ENCODE peak calls at places on chromosome 1, in eight cellular contexts. One of them, this sample, is unnamed.

GRCh38 chr1:244970236-244970652 is 105.9 kb upstream of the HNRNPU start:
- DNase-seq in neuronal stem cell: peak; percentile 93
- DNase-seq in GF-D8: peak; percentile 76
- DNase-seq in Jurkat, Clone E6-1: no peak
- DNase-seq in ACHN: peak; percentile 78
- DNase-seq in KG1: no peak
- DNase-seq in heart left ventricle: peak; percentile 92
- DNase-seq in amniotic stem cell: no peak
- DNase-seq in this sample: peak; percentile 77

GRCh38 chr1:151693057-151693651 is 23.4 kb downstream of the CELF3 start:
- DNase-seq in ACHN: peak; percentile 61
- DNase-seq in KG1: no peak
- DNase-seq in heart left ventricle: no peak
- DNase-seq in amniotic stem cell: no peak
- DNase-seq in neuronal stem cell: no peak
- DNase-seq in GF-D8: no peak
- DNase-seq in Jurkat, Clone E6-1: peak; percentile 11
- DNase-seq in this sample: peak; percentile 51

GRCh38 chr1:8858112-8858668 is 20.3 kb downstream of the ENO1 start:
- DNase-seq in amniotic stem cell: peak; percentile 36
- DNase-seq in heart left ventricle: no peak
- DNase-seq in GF-D8: peak; percentile 98
- DNase-seq in neuronal stem cell: no peak
- DNase-seq in ACHN: no peak
- DNase-seq in KG1: peak; percentile 73
- DNase-seq in Jurkat, Clone E6-1: no peak
- DNase-seq in this sample: peak; percentile 90

GRCh38 chr1:109793486-109794318 is 30.0 kb upstream of the EPS8L3 start:
- DNase-seq in KG1: peak; percentile 41
- DNase-seq in amniotic stem cell: no peak
- DNase-seq in heart left ventricle: no peak
- DNase-seq in GF-D8: peak; percentile 36
- DNase-seq in ACHN: no peak
- DNase-seq in neuronal stem cell: no peak
- DNase-seq in Jurkat, Clone E6-1: no peak
- DNase-seq in this sample: peak; percentile 28

GRCh38 chr1:85992756-85993155 is 163.8 kb downstream of the COL24A1 start:
- DNase-seq in heart left ventricle: no peak
- DNase-seq in KG1: peak; percentile 48
- DNase-seq in ACHN: no peak
- DNase-seq in Jurkat, Clone E6-1: no peak
- DNase-seq in GF-D8: no peak
- DNase-seq in neuronal stem cell: no peak
- DNase-seq in amniotic stem cell: no peak
- DNase-seq in this sample: peak; percentile 23

GRCh38 chr1:197725044-197725443 is 50.2 kb downstream of the DENND1B start:
- DNase-seq in KG1: no peak
- DNase-seq in Jurkat, Clone E6-1: no peak
- DNase-seq in neuronal stem cell: peak; percentile 24
- DNase-seq in ACHN: peak; percentile 53
- DNase-seq in heart left ventricle: no peak
- DNase-seq in amniotic stem cell: no peak
- DNase-seq in GF-D8: no peak
- DNase-seq in this sample: peak; percentile 19

GRCh38 chr1:59804301-59804700 is 10.4 kb upstream of the HOOK1 start:
- DNase-seq in KG1: no peak
- DNase-seq in GF-D8: no peak
- DNase-seq in amniotic stem cell: no peak
- DNase-seq in Jurkat, Clone E6-1: no peak
- DNase-seq in heart left ventricle: no peak
- DNase-seq in neuronal stem cell: no peak
- DNase-seq in ACHN: no peak
- DNase-seq in this sample: no peak

GRCh38 chr1:7574121-7575040 is 196.7 kb upstream of the VAMP3 start:
- DNase-seq in KG1: no peak
- DNase-seq in neuronal stem cell: no peak
- DNase-seq in Jurkat, Clone E6-1: no peak
- DNase-seq in GF-D8: no peak
- DNase-seq in heart left ventricle: no peak
- DNase-seq in amniotic stem cell: no peak
- DNase-seq in ACHN: no peak
- DNase-seq in this sample: no peak

GRCh38 chr1:101314244-101314643 is 77.4 kb downstream of the S1PR1 start:
- DNase-seq in KG1: no peak
- DNase-seq in amniotic stem cell: no peak
- DNase-seq in heart left ventricle: no peak
- DNase-seq in neuronal stem cell: no peak
- DNase-seq in GF-D8: no peak
- DNase-seq in ACHN: peak; percentile 71
- DNase-seq in Jurkat, Clone E6-1: no peak
- DNase-seq in this sample: no peak

GRCh38 chr1:25810341-25811299 is 9.1 kb upstream of the MTFR1L start:
- DNase-seq in heart left ventricle: peak; percentile 87
- DNase-seq in KG1: peak; percentile 65
- DNase-seq in ACHN: peak; percentile 50
- DNase-seq in neuronal stem cell: peak; percentile 77
- DNase-seq in Jurkat, Clone E6-1: no peak
- DNase-seq in GF-D8: no peak
- DNase-seq in amniotic stem cell: no peak
- DNase-seq in this sample: peak; percentile 61

GRCh38 chr1:157969693-157970485 is 23.6 kb upstream of the KIRREL1 start:
- DNase-seq in ACHN: peak; percentile 79
- DNase-seq in KG1: no peak
- DNase-seq in GF-D8: no peak
- DNase-seq in amniotic stem cell: peak; percentile 26
- DNase-seq in Jurkat, Clone E6-1: no peak
- DNase-seq in heart left ventricle: no peak
- DNase-seq in neuronal stem cell: peak; percentile 61
- DNase-seq in this sample: peak; percentile 7

GRCh38 chr1:152622803-152623202 is at the start of gene LCE3A:
- DNase-seq in ACHN: peak; percentile 0
- DNase-seq in KG1: peak; percentile 52
- DNase-seq in neuronal stem cell: no peak
- DNase-seq in amniotic stem cell: no peak
- DNase-seq in Jurkat, Clone E6-1: peak; percentile 81
- DNase-seq in heart left ventricle: no peak
- DNase-seq in GF-D8: peak; percentile 53
- DNase-seq in this sample: no peak

GRCh38 chr1:9849691-9850441 is 26.1 kb upstream of the CLSTN1 start:
- DNase-seq in ACHN: no peak
- DNase-seq in GF-D8: no peak
- DNase-seq in KG1: no peak
- DNase-seq in heart left ventricle: no peak
- DNase-seq in neuronal stem cell: no peak
- DNase-seq in amniotic stem cell: no peak
- DNase-seq in Jurkat, Clone E6-1: peak; percentile 24
- DNase-seq in this sample: no peak

GRCh38 chr1:15836772-15837669 is 10.5 kb upstream of the SPEN start:
- DNase-seq in Jurkat, Clone E6-1: no peak
- DNase-seq in neuronal stem cell: no peak
- DNase-seq in heart left ventricle: peak; percentile 76
- DNase-seq in GF-D8: peak; percentile 88
- DNase-seq in KG1: no peak
- DNase-seq in ACHN: no peak
- DNase-seq in amniotic stem cell: no peak
- DNase-seq in this sample: peak; percentile 61

GRCh38 chr1:153752561-153753195 is 22.5 kb upstream of the SLC27A3 start:
- DNase-seq in amniotic stem cell: no peak
- DNase-seq in KG1: no peak
- DNase-seq in GF-D8: no peak
- DNase-seq in ACHN: peak; percentile 97
- DNase-seq in Jurkat, Clone E6-1: no peak
- DNase-seq in heart left ventricle: no peak
- DNase-seq in neuronal stem cell: no peak
- DNase-seq in this sample: no peak

GRCh38 chr1:87632232-87632631 is 303.6 kb downstream of the LMO4 start:
- DNase-seq in neuronal stem cell: no peak
- DNase-seq in heart left ventricle: no peak
- DNase-seq in KG1: no peak
- DNase-seq in amniotic stem cell: no peak
- DNase-seq in GF-D8: no peak
- DNase-seq in ACHN: no peak
- DNase-seq in Jurkat, Clone E6-1: no peak
- DNase-seq in this sample: no peak

GRCh38 chr1:201089621-201090020 is 22.6 kb downstream of the CACNA1S start:
- DNase-seq in Jurkat, Clone E6-1: no peak
- DNase-seq in GF-D8: no peak
- DNase-seq in amniotic stem cell: no peak
- DNase-seq in neuronal stem cell: peak; percentile 23
- DNase-seq in heart left ventricle: no peak
- DNase-seq in ACHN: no peak
- DNase-seq in KG1: no peak
- DNase-seq in this sample: no peak

GRCh38 chr1:8871539-8871935 is 6.9 kb downstream of the ENO1 start:
- DNase-seq in heart left ventricle: no peak
- DNase-seq in amniotic stem cell: no peak
- DNase-seq in ACHN: no peak
- DNase-seq in KG1: no peak
- DNase-seq in neuronal stem cell: no peak
- DNase-seq in Jurkat, Clone E6-1: no peak
- DNase-seq in GF-D8: no peak
- DNase-seq in this sample: no peak

GRCh38 chr1:31390071-31390470 is 17.2 kb upstream of the FABP3 start:
- DNase-seq in amniotic stem cell: no peak
- DNase-seq in heart left ventricle: no peak
- DNase-seq in neuronal stem cell: no peak
- DNase-seq in ACHN: no peak
- DNase-seq in GF-D8: no peak
- DNase-seq in KG1: no peak
- DNase-seq in Jurkat, Clone E6-1: no peak
- DNase-seq in this sample: no peak

GRCh38 chr1:31714442-31715096 is 10.8 kb upstream of the COL16A1 start:
- DNase-seq in heart left ventricle: peak; percentile 84
- DNase-seq in GF-D8: no peak
- DNase-seq in KG1: no peak
- DNase-seq in Jurkat, Clone E6-1: no peak
- DNase-seq in amniotic stem cell: no peak
- DNase-seq in neuronal stem cell: peak; percentile 61
- DNase-seq in ACHN: peak; percentile 17
- DNase-seq in this sample: no peak

GRCh38 chr1:23366598-23366997 is 3.0 kb downstream of the ZNF436 start:
- DNase-seq in ACHN: no peak
- DNase-seq in KG1: no peak
- DNase-seq in amniotic stem cell: no peak
- DNase-seq in GF-D8: no peak
- DNase-seq in heart left ventricle: no peak
- DNase-seq in neuronal stem cell: no peak
- DNase-seq in Jurkat, Clone E6-1: no peak
- DNase-seq in this sample: no peak

GRCh38 chr1:206864939-206865671 is at the start of gene IL20:
- DNase-seq in ACHN: peak; percentile 77
- DNase-seq in GF-D8: no peak
- DNase-seq in heart left ventricle: peak; percentile 84
- DNase-seq in Jurkat, Clone E6-1: peak; percentile 50
- DNase-seq in neuronal stem cell: peak; percentile 70
- DNase-seq in KG1: peak; percentile 12
- DNase-seq in amniotic stem cell: peak; percentile 44
- DNase-seq in this sample: peak; percentile 40

GRCh38 chr1:245583575-245584330 is 429.0 kb downstream of the KIF26B start:
- DNase-seq in GF-D8: no peak
- DNase-seq in amniotic stem cell: no peak
- DNase-seq in ACHN: no peak
- DNase-seq in heart left ventricle: no peak
- DNase-seq in KG1: no peak
- DNase-seq in Jurkat, Clone E6-1: no peak
- DNase-seq in neuronal stem cell: no peak
- DNase-seq in this sample: no peak

GRCh38 chr1:232891116-232891515 is 59.3 kb upstream of the NTPCR start:
- DNase-seq in neuronal stem cell: no peak
- DNase-seq in ACHN: no peak
- DNase-seq in GF-D8: no peak
- DNase-seq in Jurkat, Clone E6-1: peak; percentile 91
- DNase-seq in KG1: no peak
- DNase-seq in amniotic stem cell: peak; percentile 55
- DNase-seq in heart left ventricle: no peak
- DNase-seq in this sample: peak; percentile 93

GRCh38 chr1:3922851-3923250 is 22.8 kb upstream of the C1orf174 start:
- DNase-seq in amniotic stem cell: no peak
- DNase-seq in heart left ventricle: no peak
- DNase-seq in KG1: no peak
- DNase-seq in neuronal stem cell: no peak
- DNase-seq in Jurkat, Clone E6-1: no peak
- DNase-seq in GF-D8: no peak
- DNase-seq in ACHN: no peak
- DNase-seq in this sample: no peak

GRCh38 chr1:212467843-212468482 is 35.2 kb downstream of the NENF start:
- DNase-seq in KG1: no peak
- DNase-seq in amniotic stem cell: no peak
- DNase-seq in neuronal stem cell: no peak
- DNase-seq in heart left ventricle: peak; percentile 24
- DNase-seq in Jurkat, Clone E6-1: no peak
- DNase-seq in ACHN: no peak
- DNase-seq in GF-D8: no peak
- DNase-seq in this sample: no peak

GRCh38 chr1:44057293-44057692 is 26.0 kb upstream of the SLC6A9 start:
- DNase-seq in heart left ventricle: no peak
- DNase-seq in neuronal stem cell: no peak
- DNase-seq in ACHN: no peak
- DNase-seq in KG1: no peak
- DNase-seq in amniotic stem cell: no peak
- DNase-seq in Jurkat, Clone E6-1: no peak
- DNase-seq in GF-D8: no peak
- DNase-seq in this sample: peak; percentile 12

GRCh38 chr1:235011599-235012435 is 116.8 kb downstream of the TOMM20 start:
- DNase-seq in neuronal stem cell: no peak
- DNase-seq in GF-D8: peak; percentile 98
- DNase-seq in Jurkat, Clone E6-1: peak; percentile 97
- DNase-seq in ACHN: peak; percentile 97
- DNase-seq in KG1: peak; percentile 81
- DNase-seq in amniotic stem cell: peak; percentile 84
- DNase-seq in heart left ventricle: peak; percentile 82
- DNase-seq in this sample: peak; percentile 93

GRCh38 chr1:156963621-156964020 is 43.2 kb downstream of the LRRC71 start:
- DNase-seq in ACHN: no peak
- DNase-seq in GF-D8: peak; percentile 28
- DNase-seq in heart left ventricle: no peak
- DNase-seq in Jurkat, Clone E6-1: peak; percentile 87
- DNase-seq in KG1: no peak
- DNase-seq in neuronal stem cell: no peak
- DNase-seq in amniotic stem cell: no peak
- DNase-seq in this sample: no peak

GRCh38 chr1:215710340-215710971 is 143.4 kb downstream of the KCTD3 start:
- DNase-seq in ACHN: peak; percentile 76
- DNase-seq in GF-D8: peak; percentile 3
- DNase-seq in neuronal stem cell: peak; percentile 57
- DNase-seq in Jurkat, Clone E6-1: peak; percentile 66
- DNase-seq in KG1: peak; percentile 27
- DNase-seq in amniotic stem cell: peak; percentile 23
- DNase-seq in heart left ventricle: no peak
- DNase-seq in this sample: peak; percentile 75

GRCh38 chr1:150847499-150848060 is 28.8 kb downstream of the ARNT start:
- DNase-seq in KG1: no peak
- DNase-seq in amniotic stem cell: no peak
- DNase-seq in heart left ventricle: no peak
- DNase-seq in Jurkat, Clone E6-1: no peak
- DNase-seq in neuronal stem cell: no peak
- DNase-seq in ACHN: no peak
- DNase-seq in GF-D8: no peak
- DNase-seq in this sample: no peak

GRCh38 chr1:230167419-230167852 is 100.4 kb downstream of the GALNT2 start:
- DNase-seq in heart left ventricle: no peak
- DNase-seq in Jurkat, Clone E6-1: peak; percentile 81
- DNase-seq in ACHN: peak; percentile 74
- DNase-seq in GF-D8: peak; percentile 25
- DNase-seq in neuronal stem cell: no peak
- DNase-seq in KG1: peak; percentile 26
- DNase-seq in amniotic stem cell: no peak
- DNase-seq in this sample: peak; percentile 72

GRCh38 chr1:88191917-88192316 is 492.2 kb upstream of the PKN2 start:
- DNase-seq in heart left ventricle: no peak
- DNase-seq in GF-D8: no peak
- DNase-seq in amniotic stem cell: no peak
- DNase-seq in ACHN: no peak
- DNase-seq in Jurkat, Clone E6-1: no peak
- DNase-seq in KG1: no peak
- DNase-seq in neuronal stem cell: no peak
- DNase-seq in this sample: no peak

GRCh38 chr1:201826830-201827229 is 2.1 kb upstream of the IPO9 start:
- DNase-seq in GF-D8: no peak
- DNase-seq in ACHN: no peak
- DNase-seq in Jurkat, Clone E6-1: no peak
- DNase-seq in KG1: no peak
- DNase-seq in neuronal stem cell: peak; percentile 24
- DNase-seq in amniotic stem cell: no peak
- DNase-seq in heart left ventricle: no peak
- DNase-seq in this sample: no peak